ENCODE peak calls at places on chromosome 1, in eight cellular contexts. J is activated CD8-positive, alpha-beta T cell treated with anti-CD3 and anti-CD28 coated beads for 36 hours; S is left lung; T is A549; R is B cell; Q is AG04449; A is nephron progenitor cell; F is neural progenitor cell. D is an unnamed sample.

GRCh38 chr1:19268445-19268844 is 16.8 kb downstream of the MRTO4 start:
- DNase-seq in J (no peak), S (no peak), T (no peak), R (no peak), Q (no peak), A (no peak), F (no peak), D (no peak)

GRCh38 chr1:225875044-225875822 is 6.9 kb downstream of the TMEM63A start:
- DNase-seq in J (no peak), S (peak), T (no peak), R (no peak), Q (no peak), A (no peak), F (no peak), D (no peak)

GRCh38 chr1:19435181-19435580 is 50.2 kb downstream of the CAPZB start:
- DNase-seq in J (no peak), S (no peak), T (no peak), R (no peak), Q (peak), A (no peak), F (no peak), D (no peak)

GRCh38 chr1:201728731-201729130 is 100.2 kb upstream of the IPO9 start:
- DNase-seq in J (no peak), S (no peak), T (no peak), R (no peak), Q (no peak), A (no peak), F (peak), D (no peak)

GRCh38 chr1:92826792-92827191 is 5.0 kb upstream of the RPL5 start:
- DNase-seq in J (no peak), S (no peak), T (no peak), R (no peak), Q (no peak), A (no peak), F (no peak), D (no peak)

GRCh38 chr1:222387020-222387816 is 160.7 kb downstream of the HHIPL2 start:
- DNase-seq in J (peak), S (no peak), T (no peak), R (no peak), Q (no peak), A (peak), F (peak), D (peak)

GRCh38 chr1:184036517-184036949 is 995 bp downstream of the COLGALT2 start:
- DNase-seq in J (peak), S (no peak), T (no peak), R (peak), Q (no peak), A (peak), F (peak), D (peak)

GRCh38 chr1:91769698-91770232 is 116.2 kb downstream of the TGFBR3 start:
- DNase-seq in J (no peak), S (no peak), T (no peak), R (no peak), Q (no peak), A (no peak), F (no peak), D (no peak)

GRCh38 chr1:58392083-58392482 is 154.4 kb downstream of the OMA1 start:
- DNase-seq in J (peak), S (no peak), T (no peak), R (peak), Q (no peak), A (no peak), F (no peak), D (no peak)

GRCh38 chr1:242030071-242030470 is 31.2 kb upstream of the MAP1LC3C start:
- DNase-seq in J (no peak), S (no peak), T (no peak), R (no peak), Q (no peak), A (no peak), F (no peak), D (no peak)

GRCh38 chr1:162626089-162626488 is 6.2 kb upstream of the DDR2 start:
- DNase-seq in J (no peak), S (no peak), T (no peak), R (no peak), Q (no peak), A (no peak), F (no peak), D (no peak)

GRCh38 chr1:27111771-27112573 is 43.0 kb downstream of the SLC9A1 start:
- DNase-seq in J (peak), S (peak), T (peak), R (peak), Q (peak), A (peak), F (no peak), D (peak)

GRCh38 chr1:224245188-224245587 is 62.1 kb downstream of the DEGS1 start:
- DNase-seq in J (no peak), S (peak), T (no peak), R (peak), Q (no peak), A (no peak), F (no peak), D (peak)

GRCh38 chr1:101002551-101002950 is 23.0 kb downstream of the DPH5 start:
- DNase-seq in J (no peak), S (no peak), T (no peak), R (peak), Q (no peak), A (no peak), F (no peak), D (no peak)

GRCh38 chr1:182080955-182081582 is 19.6 kb upstream of the ZNF648 start:
- DNase-seq in J (peak), S (no peak), T (peak), R (peak), Q (no peak), A (peak), F (peak), D (peak)

GRCh38 chr1:12184008-12184681 is 17.4 kb downstream of the TNFRSF1B start:
- DNase-seq in J (no peak), S (peak), T (no peak), R (peak), Q (peak), A (peak), F (peak), D (peak)

GRCh38 chr1:184390889-184391288 is 4.1 kb downstream of the C1orf21 start:
- DNase-seq in J (no peak), S (no peak), T (no peak), R (no peak), Q (no peak), A (no peak), F (no peak), D (no peak)

GRCh38 chr1:169049258-169049936 is 57.1 kb upstream of the ATP1B1 start:
- DNase-seq in J (peak), S (no peak), T (no peak), R (no peak), Q (no peak), A (no peak), F (no peak), D (no peak)

GRCh38 chr1:165352442-165353293 is 3.8 kb downstream of the LMX1A start:
- DNase-seq in J (no peak), S (no peak), T (no peak), R (no peak), Q (no peak), A (peak), F (peak), D (peak)

GRCh38 chr1:54168206-54168965 is 15.6 kb upstream of the CDCP2 start:
- DNase-seq in J (no peak), S (no peak), T (no peak), R (no peak), Q (no peak), A (no peak), F (no peak), D (no peak)

GRCh38 chr1:54331091-54331772 is 75.0 kb downstream of the SSBP3 start:
- DNase-seq in J (no peak), S (no peak), T (no peak), R (no peak), Q (no peak), A (no peak), F (peak), D (no peak)

GRCh38 chr1:244214009-244214967 is 163.2 kb downstream of the ZBTB18 start:
- DNase-seq in J (no peak), S (no peak), T (peak), R (no peak), Q (peak), A (no peak), F (peak), D (no peak)

GRCh38 chr1:21294266-21295058 is 4.2 kb upstream of the ECE1 start:
- DNase-seq in J (peak), S (peak), T (no peak), R (peak), Q (no peak), A (no peak), F (no peak), D (no peak)

DNA sequence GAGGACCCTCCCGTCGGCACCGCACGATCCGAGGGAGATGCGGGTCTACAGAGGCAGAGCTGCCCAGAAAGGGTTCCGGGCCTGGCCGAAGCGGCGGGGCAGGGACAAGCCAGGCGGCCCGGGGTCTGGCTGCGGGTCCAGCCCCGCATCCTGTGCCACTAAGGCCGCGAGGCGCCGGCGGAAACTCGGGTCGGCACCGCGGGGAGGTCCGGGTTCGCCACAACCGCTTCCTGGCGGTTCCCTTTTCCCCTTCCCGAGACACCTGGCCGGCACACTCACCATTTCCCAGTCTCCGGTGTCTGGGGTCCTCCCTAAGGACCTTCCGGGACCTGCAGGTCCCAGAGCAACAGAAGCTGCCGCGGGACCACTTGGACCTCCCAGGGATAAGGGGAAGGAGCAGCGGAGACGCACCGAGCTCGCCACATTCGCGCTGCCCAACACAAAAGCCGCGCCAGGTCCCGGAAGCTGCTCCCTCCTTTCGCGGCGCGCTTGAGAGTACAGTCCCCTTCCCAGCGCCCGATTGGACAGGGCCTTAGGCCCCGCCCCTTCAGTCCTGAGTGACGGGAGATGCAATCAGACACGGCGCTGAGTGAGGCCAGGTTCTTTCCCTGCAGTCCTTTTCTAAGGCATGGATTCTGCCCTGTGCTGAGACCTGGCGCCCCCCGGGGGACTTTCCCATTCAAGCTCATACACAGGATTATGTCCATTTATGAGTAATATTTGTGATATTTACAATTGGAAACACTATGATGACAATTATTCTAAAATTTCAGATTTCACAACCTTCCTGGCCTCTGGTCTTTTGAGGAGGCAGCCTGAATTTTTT is at the start of gene ZNF670:
- DNase-seq in J (peak), S (peak), T (peak), R (peak), Q (peak), A (peak), F (peak), D (peak)
- TF ChIP-seq CTCF in J (no peak), S (no peak), T (no peak), R (no peak), Q (peak), A (no peak), F (no peak), D (no peak)

GRCh38 chr1:34591751-34592629 is 162.9 kb upstream of the GJB5 start:
- DNase-seq in J (no peak), S (no peak), T (no peak), R (no peak), Q (no peak), A (no peak), F (no peak), D (no peak)
- TF ChIP-seq CTCF in J (no peak), S (no peak), T (no peak), R (no peak), Q (peak), A (no peak), F (no peak), D (no peak)

DNA sequence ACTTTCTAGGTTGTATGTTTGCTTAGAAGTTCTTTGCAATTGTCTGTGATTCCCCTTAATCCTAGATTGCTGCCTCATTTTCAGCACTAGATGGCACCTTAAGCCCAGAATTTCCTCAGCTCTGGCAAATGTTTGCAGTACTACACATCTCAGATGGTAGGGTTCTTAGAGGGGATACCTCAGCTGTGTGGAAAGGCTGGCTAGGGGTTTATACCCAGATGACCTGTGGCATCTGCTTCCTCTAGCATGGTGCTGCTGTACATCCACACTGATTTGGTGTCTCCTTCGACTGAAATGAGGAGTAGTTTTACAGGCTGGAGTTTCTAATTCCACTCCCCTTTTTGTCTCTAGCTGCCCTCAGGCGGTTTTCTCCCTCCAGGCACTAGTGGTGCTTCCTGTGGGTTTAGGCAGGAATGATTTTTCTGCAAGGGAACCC is 23.5 kb downstream of the ASB17 start:
- DNase-seq in J (no peak), S (no peak), T (peak), R (no peak), Q (peak), A (peak), F (peak), D (peak)
- TF ChIP-seq CTCF in J (no peak), S (no peak), T (peak), R (no peak), Q (peak), A (peak), F (peak), D (no peak)

GRCh38 chr1:176462671-176463225 is at the start of gene PAPPA2:
- DNase-seq in J (no peak), S (no peak), T (no peak), R (no peak), Q (no peak), A (no peak), F (no peak), D (no peak)

GRCh38 chr1:176471338-176472121 is 8.6 kb downstream of the PAPPA2 start:
- DNase-seq in J (no peak), S (no peak), T (no peak), R (no peak), Q (no peak), A (no peak), F (no peak), D (no peak)

GRCh38 chr1:176469450-176469985 is 6.5 kb downstream of the PAPPA2 start:
- DNase-seq in J (no peak), S (no peak), T (no peak), R (no peak), Q (no peak), A (no peak), F (no peak), D (no peak)

GRCh38 chr1:176461576-176461975 is 1.4 kb upstream of the PAPPA2 start:
- DNase-seq in J (no peak), S (no peak), T (no peak), R (no peak), Q (no peak), A (no peak), F (no peak), D (no peak)

DNA sequence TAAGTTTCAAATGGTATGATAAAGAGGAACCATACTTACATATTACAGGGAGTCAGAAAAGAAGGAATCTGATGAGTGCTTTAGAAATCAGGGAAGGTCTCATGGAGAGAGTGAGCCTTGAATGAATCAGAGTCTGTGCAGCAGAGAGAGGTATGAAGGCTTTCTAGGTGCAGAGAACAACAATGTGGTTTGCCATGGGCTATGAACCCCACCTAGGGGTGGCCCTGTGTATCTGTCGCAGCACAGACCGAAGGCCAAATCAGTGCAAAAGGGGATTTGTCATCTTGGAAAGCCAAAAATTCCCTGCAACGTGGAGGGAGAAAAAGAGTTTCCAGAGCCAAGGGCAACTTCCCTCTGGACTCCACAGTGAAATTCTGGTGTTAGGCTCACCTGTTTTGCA is 3.5 kb downstream of the PAPPA2 start:
- DNase-seq in J (no peak), S (no peak), T (peak), R (no peak), Q (no peak), A (no peak), F (peak), D (peak)
- TF ChIP-seq CTCF in J (peak), S (no peak), T (no peak), R (no peak), Q (no peak), A (peak), F (peak), D (peak)

DNA sequence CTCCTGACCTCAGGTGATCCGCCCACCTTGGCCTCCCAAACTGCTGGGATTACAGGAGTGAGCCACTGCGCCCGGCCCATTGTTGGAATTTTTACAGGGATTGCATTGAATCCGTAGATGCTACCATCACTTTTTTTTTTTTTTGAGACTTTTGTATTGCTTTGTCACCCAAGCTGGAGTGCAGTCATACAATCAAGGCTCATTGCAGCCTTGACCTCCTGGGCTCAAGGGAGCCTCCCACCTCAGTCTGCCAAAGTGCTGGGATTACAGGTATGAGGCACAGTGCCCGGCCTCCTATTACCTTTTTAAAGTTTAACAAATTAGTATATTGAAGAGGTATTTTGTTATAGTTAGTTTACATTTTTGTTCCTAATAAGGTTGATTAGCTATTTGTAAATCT is 62.2 kb upstream of the SLC45A1 start:
- DNase-seq in J (no peak), S (no peak), T (no peak), R (no peak), Q (no peak), A (no peak), F (no peak), D (no peak)
- TF ChIP-seq CTCF in J (no peak), S (no peak), T (no peak), R (no peak), Q (no peak), A (no peak), F (no peak), D (no peak)